ENCODE peak calls at places on chromosomes 6 and 20, in six cellular contexts. W is OCI-LY7, A is AG04450, N is GM13976, T is cardiac fibroblast, S is right lobe of liver. Q is an unnamed sample.

GRCh38 chr6:52881996-52882841 is 27.3 kb downstream of the GSTA3 start:
- DNase-seq in W (peak; percentile 60), A (peak; percentile 39), N (peak; percentile 77), T (peak; percentile 76), S (peak; percentile 66), Q (peak; percentile 77)

GRCh38 chr6:53464942-53465460 is 79.9 kb downstream of the GCLC start:
- DNase-seq in W (no peak), A (no peak), N (no peak), T (peak; percentile 71), S (peak; percentile 86), Q (peak; percentile 34)

GRCh38 chr6:3759656-3760245 is 8.2 kb upstream of the PXDC1 start:
- DNase-seq in W (no peak), A (peak; percentile 74), N (no peak), T (peak; percentile 88), S (no peak), Q (no peak)

GRCh38 chr20:36744764-36745191 is 1.1 kb downstream of the NDRG3 start:
- DNase-seq in W (no peak), A (no peak), N (no peak), T (peak; percentile 57), S (peak; percentile 56), Q (no peak)

GRCh38 chr6:118892248-118893094 is 1.5 kb upstream of the ASF1A start:
- DNase-seq in W (peak; percentile 45), A (no peak), N (no peak), T (peak; percentile 15), S (no peak), Q (no peak)

GRCh38 chr6:90715093-90715655 is 128.3 kb upstream of the MAP3K7 start:
- DNase-seq in W (no peak), A (peak; percentile 1), N (no peak), T (peak; percentile 14), S (no peak), Q (no peak)

GRCh38 chr20:25165128-25165527 is 30.4 kb upstream of the ENTPD6 start:
- DNase-seq in W (no peak), A (no peak), N (no peak), T (no peak), S (no peak), Q (no peak)

GRCh38 chr20:60862601-60863000 is 389.5 kb upstream of the CDH4 start:
- DNase-seq in W (no peak), A (no peak), N (no peak), T (no peak), S (no peak), Q (no peak)

GRCh38 chr20:36624068-36624813 is 18.7 kb downstream of the RAB5IF start:
- DNase-seq in W (no peak), A (no peak), N (no peak), T (peak; percentile 30), S (no peak), Q (no peak)

GRCh38 chr6:66336171-66336570 is 629.1 kb upstream of the EYS start:
- DNase-seq in W (no peak), A (no peak), N (no peak), T (no peak), S (no peak), Q (no peak)

GRCh38 chr6:100460650-100461204 is 4.0 kb downstream of the SIM1 start:
- DNase-seq in W (no peak), A (no peak), N (peak; percentile 18), T (no peak), S (no peak), Q (no peak)

GRCh38 chr6:150830409-150831165 is 34.9 kb upstream of the MTHFD1L start:
- DNase-seq in W (no peak), A (peak; percentile 16), N (no peak), T (no peak), S (no peak), Q (no peak)

GRCh38 chr20:59159091-59159821 is 4.4 kb upstream of the ZNF831 start:
- DNase-seq in W (no peak), A (no peak), N (no peak), T (no peak), S (no peak), Q (no peak)

GRCh38 chr6:163455553-163455952 is 41.0 kb downstream of the QKI start:
- DNase-seq in W (no peak), A (no peak), N (no peak), T (no peak), S (no peak), Q (no peak)

GRCh38 chr6:43817192-43817591 is 47.2 kb downstream of the VEGFA start:
- DNase-seq in W (peak; percentile 42), A (no peak), N (no peak), T (no peak), S (no peak), Q (no peak)

GRCh38 chr6:139965393-139965792 is 590.9 kb upstream of the CITED2 start:
- DNase-seq in W (no peak), A (no peak), N (no peak), T (peak; percentile 72), S (no peak), Q (no peak)

GRCh38 chr20:46117704-46118467 is at the start of gene CD40:
- DNase-seq in W (peak; percentile 91), A (no peak), N (peak; percentile 95), T (peak; percentile 78), S (peak; percentile 89), Q (peak; percentile 84)

GRCh38 chr6:149492798-149493165 is 8.0 kb upstream of the ZC3H12D start:
- DNase-seq in W (no peak), A (no peak), N (no peak), T (no peak), S (no peak), Q (no peak)

GRCh38 chr6:92723390-92723931 is 695.9 kb downstream of the EPHA7 start:
- DNase-seq in W (no peak), A (no peak), N (peak; percentile 48), T (no peak), S (peak; percentile 54), Q (no peak)

GRCh38 chr20:18908109-18908508 is 94.5 kb downstream of the SCP2D1 start:
- DNase-seq in W (no peak), A (no peak), N (no peak), T (no peak), S (no peak), Q (no peak)

GRCh38 chr6:32340242-32340641 is 31.5 kb downstream of the TSBP1 start:
- DNase-seq in W (no peak), A (no peak), N (no peak), T (no peak), S (no peak), Q (no peak)

GRCh38 chr6:113489946-113490345 is 367.2 kb upstream of the MARCKS start:
- DNase-seq in W (no peak), A (no peak), N (no peak), T (no peak), S (no peak), Q (no peak)

GRCh38 chr6:113486172-113486571 is 371.0 kb upstream of the MARCKS start:
- DNase-seq in W (no peak), A (no peak), N (no peak), T (no peak), S (no peak), Q (no peak)

GRCh38 chr6:113490356-113490755 is 366.8 kb upstream of the MARCKS start:
- DNase-seq in W (no peak), A (no peak), N (no peak), T (no peak), S (no peak), Q (no peak)

GRCh38 chr6:113488812-113489685 is 368.1 kb upstream of the MARCKS start:
- DNase-seq in W (no peak), A (no peak), N (no peak), T (no peak), S (no peak), Q (no peak)

GRCh38 chr6:113488061-113488460 is 369.1 kb upstream of the MARCKS start:
- DNase-seq in W (no peak), A (no peak), N (no peak), T (peak; percentile 28), S (no peak), Q (no peak)
- TF ChIP-seq CTCF in W (no peak), A (no peak), N (no peak), T (peak; percentile 4), S (no peak), Q (no peak)

GRCh38 chr6:105519954-105520353 is 117.1 kb upstream of the PREP start:
- DNase-seq in W (no peak), A (no peak), N (no peak), T (no peak), S (no peak), Q (no peak)
- TF ChIP-seq CTCF in W (no peak), A (no peak), N (no peak), T (no peak), S (no peak), Q (no peak)

DNA sequence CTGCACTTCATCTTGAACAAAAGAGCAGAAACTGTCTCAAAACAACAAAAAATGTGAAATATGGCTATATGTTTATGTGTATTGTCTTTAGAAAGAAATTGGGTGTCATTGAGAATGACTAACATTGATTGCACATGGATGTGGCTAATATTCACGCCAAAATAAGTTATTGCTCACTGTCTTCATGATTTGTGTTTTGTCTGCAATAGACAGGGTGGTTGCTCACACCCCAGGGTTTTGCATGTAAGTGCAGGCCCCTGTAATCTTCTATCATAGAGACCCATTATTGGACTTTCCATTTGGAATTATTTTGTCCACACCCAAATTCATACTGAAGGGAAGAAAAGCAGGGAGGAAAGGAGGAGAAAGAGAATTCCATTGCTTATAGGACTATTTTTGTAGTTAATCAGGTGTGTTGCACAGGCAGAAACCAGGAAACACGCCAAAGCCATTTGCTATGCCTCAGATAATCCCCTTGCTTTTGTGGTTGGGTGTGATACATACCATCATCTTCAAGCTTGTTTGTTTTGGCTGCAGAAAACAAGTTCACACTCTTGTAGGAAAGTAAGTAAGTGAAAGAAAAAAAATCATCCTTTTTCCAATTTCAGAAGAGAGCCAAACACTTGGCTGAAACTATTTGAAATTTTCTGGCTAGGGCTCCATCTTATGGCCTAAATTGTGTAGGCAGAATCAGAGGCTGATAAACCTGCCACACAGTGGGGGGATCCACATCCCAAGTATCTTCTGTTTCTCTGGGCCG is 214.1 kb downstream of the COL12A1 start:
- DNase-seq in W (no peak), A (no peak), N (no peak), T (peak; percentile 60), S (no peak), Q (no peak)
- TF ChIP-seq CTCF in W (no peak), A (peak; percentile 57), N (no peak), T (peak; percentile 42), S (no peak), Q (no peak)

GRCh38 chr6:140979642-140980091 is 1153.1 kb upstream of the GJE1 start:
- DNase-seq in W (no peak), A (peak; percentile 66), N (no peak), T (peak; percentile 97), S (no peak), Q (peak; percentile 14)

GRCh38 chr6:140985679-140986275 is 1146.9 kb upstream of the GJE1 start:
- DNase-seq in W (no peak), A (no peak), N (no peak), T (peak; percentile 7), S (no peak), Q (no peak)

GRCh38 chr6:140977425-140977824 is 1155.3 kb upstream of the GJE1 start:
- DNase-seq in W (no peak), A (no peak), N (no peak), T (peak; percentile 82), S (no peak), Q (no peak)

DNA sequence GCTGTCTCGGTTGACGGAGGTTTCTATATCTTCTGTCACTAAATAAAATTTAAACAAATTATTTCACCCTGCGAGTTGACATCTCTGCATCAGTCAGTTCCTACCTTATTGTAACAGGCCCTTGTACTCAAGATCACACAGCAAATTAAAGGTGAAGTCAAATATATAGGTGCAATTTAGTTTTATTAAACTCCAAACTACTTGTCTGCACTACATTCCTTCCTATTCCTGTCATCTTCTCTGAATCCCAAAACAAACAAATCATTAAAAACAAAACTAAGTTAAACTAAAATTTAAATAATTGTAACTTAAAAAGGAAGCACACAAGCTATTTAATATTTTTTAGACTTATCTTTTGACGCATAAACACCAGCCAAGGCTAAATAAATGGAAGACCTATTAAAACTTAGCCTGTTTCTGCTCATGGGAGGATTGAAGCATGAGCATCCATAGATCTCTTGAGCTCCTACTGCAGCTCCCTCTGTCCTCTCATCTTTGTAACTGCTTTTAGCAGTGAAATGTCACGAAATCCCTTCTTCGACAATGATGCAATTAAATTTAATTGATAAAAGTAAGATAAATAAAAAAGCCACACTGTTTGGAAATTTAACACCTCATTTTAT is 1152.3 kb upstream of the GJE1 start:
- DNase-seq in W (no peak), A (no peak), N (no peak), T (peak; percentile 47), S (no peak), Q (no peak)
- TF ChIP-seq CTCF in W (no peak), A (peak; percentile 2), N (no peak), T (peak; percentile 17), S (no peak), Q (no peak)